ENCODE peak calls at places on chromosomes 1 and 21, in seven cellular contexts. J, V, R, A, W, U and T are unnamed samples.

GRCh38 chr1:86718786-86719185 is 14.4 kb downstream of the SH3GLB1 start:
- DNase-seq in J (no peak), V (no peak), R (no peak), A (no peak), W (no peak), U (no peak), T (no peak)

GRCh38 chr1:16281765-16282164 is 44.8 kb upstream of the CPLANE2 start:
- DNase-seq in J (no peak), V (no peak), R (no peak), A (no peak), W (no peak), U (no peak), T (no peak)

GRCh38 chr1:102919659-102920058 is 188.7 kb downstream of the COL11A1 start:
- DNase-seq in J (no peak), V (no peak), R (no peak), A (no peak), W (no peak), U (no peak), T (no peak)

GRCh38 chr1:47686731-47687617 is 249.1 kb downstream of the FOXD2 start:
- DNase-seq in J (no peak), V (no peak), R (no peak), A (no peak), W (no peak), U (no peak), T (no peak)

GRCh38 chr1:92994105-92994712 is 32.9 kb upstream of the DIPK1A start:
- DNase-seq in J (peak; percentile 90), V (peak; percentile 71), R (peak; percentile 72), A (peak; percentile 68), W (peak; percentile 59), U (peak; percentile 94), T (peak; percentile 96)

GRCh38 chr21:46438241-46438640 is 20.4 kb upstream of the DIP2A start:
- DNase-seq in J (no peak), V (no peak), R (no peak), A (no peak), W (no peak), U (no peak), T (no peak)

GRCh38 chr1:17427696-17428660 is 11.5 kb downstream of the RCC2 start:
- DNase-seq in J (no peak), V (no peak), R (no peak), A (no peak), W (no peak), U (no peak), T (no peak)

GRCh38 chr1:47684964-47685762 is 247.3 kb downstream of the FOXD2 start:
- DNase-seq in J (no peak), V (peak; percentile 80), R (no peak), A (no peak), W (no peak), U (no peak), T (no peak)

GRCh38 chr1:115564201-115564600 is 77.6 kb upstream of the VANGL1 start:
- DNase-seq in J (no peak), V (no peak), R (no peak), A (no peak), W (no peak), U (no peak), T (no peak)

GRCh38 chr1:161902146-161902545 is 121.5 kb downstream of the OLFML2B start:
- DNase-seq in J (no peak), V (no peak), R (no peak), A (no peak), W (no peak), U (no peak), T (no peak)

GRCh38 chr1:225915538-225915991 is 8.5 kb downstream of the PYCR2 start:
- DNase-seq in J (no peak), V (no peak), R (no peak), A (no peak), W (no peak), U (peak; percentile 44), T (no peak)

GRCh38 chr1:202951437-202951836 is 6.7 kb downstream of the ADIPOR1 start:
- DNase-seq in J (no peak), V (no peak), R (no peak), A (no peak), W (no peak), U (no peak), T (no peak)

GRCh38 chr1:237672748-237673147 is 218.0 kb downstream of the ZP4 start:
- DNase-seq in J (no peak), V (no peak), R (no peak), A (no peak), W (no peak), U (peak; percentile 30), T (peak; percentile 1)

GRCh38 chr21:31728191-31728590 is 3.7 kb downstream of the SCAF4 start:
- DNase-seq in J (no peak), V (no peak), R (no peak), A (no peak), W (no peak), U (no peak), T (no peak)

GRCh38 chr21:31729622-31730343 is 2.1 kb downstream of the SCAF4 start:
- DNase-seq in J (no peak), V (no peak), R (no peak), A (no peak), W (no peak), U (no peak), T (no peak)

GRCh38 chr21:31727181-31727580 is 4.7 kb downstream of the SCAF4 start:
- DNase-seq in J (no peak), V (no peak), R (no peak), A (no peak), W (no peak), U (no peak), T (no peak)

GRCh38 chr21:31730687-31731111 is 1.2 kb downstream of the SCAF4 start:
- DNase-seq in J (peak; percentile 65), V (no peak), R (peak; percentile 57), A (no peak), W (no peak), U (no peak), T (peak; percentile 19)

GRCh38 chr21:31728952-31729351 is 3.0 kb downstream of the SCAF4 start:
- DNase-seq in J (no peak), V (no peak), R (no peak), A (no peak), W (no peak), U (no peak), T (no peak)
- H3K4me1 ChIP-seq in J (peaks cover 46% of the 10 kb centered on the region), V (no peaks in the 10 kb centered on the region), R (peaks cover 13% of the 10 kb centered on the region), A (peaks cover 16% of the 10 kb centered on the region), W (peaks cover 18% of the 10 kb centered on the region), U (peaks cover 30% of the 10 kb centered on the region), T (peaks cover 49% of the 10 kb centered on the region)

GRCh38 chr1:9084883-9085282 is 15.4 kb upstream of the SLC2A5 start:
- DNase-seq in J (no peak), V (peak; percentile 89), R (no peak), A (no peak), W (no peak), U (no peak), T (no peak)

GRCh38 chr1:9087411-9087810 is 18.0 kb upstream of the SLC2A5 start:
- DNase-seq in J (no peak), V (no peak), R (no peak), A (no peak), W (no peak), U (no peak), T (no peak)

GRCh38 chr1:9086060-9086459 is 16.6 kb upstream of the SLC2A5 start:
- DNase-seq in J (no peak), V (no peak), R (no peak), A (no peak), W (no peak), U (no peak), T (no peak)

GRCh38 chr1:9085306-9085940 is 16.0 kb upstream of the SLC2A5 start:
- DNase-seq in J (no peak), V (no peak), R (no peak), A (no peak), W (no peak), U (no peak), T (peak; percentile 55)

DNA sequence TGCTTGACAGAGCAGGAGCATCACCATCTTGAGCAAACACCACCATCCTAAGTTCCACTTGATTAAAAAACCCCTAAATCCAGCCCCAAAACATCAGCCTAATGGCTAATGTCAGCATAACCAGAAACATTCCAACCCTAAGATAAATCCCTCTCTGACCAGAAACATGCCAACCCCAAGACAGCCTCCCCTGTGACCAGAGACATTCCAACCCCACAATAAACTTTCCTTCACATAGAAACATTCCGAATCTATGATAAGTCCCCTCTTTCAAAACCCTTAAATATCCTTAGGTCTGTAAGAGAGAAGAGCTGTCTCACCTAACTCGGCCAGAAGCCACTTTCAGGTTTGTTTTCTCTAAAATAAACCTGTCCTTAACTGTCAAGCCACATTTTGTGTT is 17.4 kb upstream of the SLC2A5 start:
- DNase-seq in J (no peak), V (no peak), R (no peak), A (no peak), W (no peak), U (no peak), T (no peak)
- H3K4me1 ChIP-seq in J (peaks cover under 1% of the 10 kb centered on the region), V (no peaks in the 10 kb centered on the region), R (no peaks in the 10 kb centered on the region), A (no peaks in the 10 kb centered on the region), W (peaks cover 18% of the 10 kb centered on the region), U (peaks cover 11% of the 10 kb centered on the region), T (peaks cover 43% of the 10 kb centered on the region)

GRCh38 chr21:44352253-44352860 is 1.1 kb upstream of the TRPM2 start:
- DNase-seq in J (no peak), V (no peak), R (no peak), A (no peak), W (peak; percentile 32), U (no peak), T (no peak)

GRCh38 chr21:44349847-44350772 is 3.3 kb upstream of the TRPM2 start:
- DNase-seq in J (no peak), V (no peak), R (no peak), A (no peak), W (no peak), U (no peak), T (no peak)

GRCh38 chr21:44349416-44349846 is 4.0 kb upstream of the TRPM2 start:
- DNase-seq in J (no peak), V (no peak), R (no peak), A (no peak), W (no peak), U (no peak), T (no peak)

GRCh38 chr21:44351535-44352252 is 1.7 kb upstream of the TRPM2 start:
- DNase-seq in J (no peak), V (no peak), R (no peak), A (no peak), W (no peak), U (no peak), T (no peak)

DNA sequence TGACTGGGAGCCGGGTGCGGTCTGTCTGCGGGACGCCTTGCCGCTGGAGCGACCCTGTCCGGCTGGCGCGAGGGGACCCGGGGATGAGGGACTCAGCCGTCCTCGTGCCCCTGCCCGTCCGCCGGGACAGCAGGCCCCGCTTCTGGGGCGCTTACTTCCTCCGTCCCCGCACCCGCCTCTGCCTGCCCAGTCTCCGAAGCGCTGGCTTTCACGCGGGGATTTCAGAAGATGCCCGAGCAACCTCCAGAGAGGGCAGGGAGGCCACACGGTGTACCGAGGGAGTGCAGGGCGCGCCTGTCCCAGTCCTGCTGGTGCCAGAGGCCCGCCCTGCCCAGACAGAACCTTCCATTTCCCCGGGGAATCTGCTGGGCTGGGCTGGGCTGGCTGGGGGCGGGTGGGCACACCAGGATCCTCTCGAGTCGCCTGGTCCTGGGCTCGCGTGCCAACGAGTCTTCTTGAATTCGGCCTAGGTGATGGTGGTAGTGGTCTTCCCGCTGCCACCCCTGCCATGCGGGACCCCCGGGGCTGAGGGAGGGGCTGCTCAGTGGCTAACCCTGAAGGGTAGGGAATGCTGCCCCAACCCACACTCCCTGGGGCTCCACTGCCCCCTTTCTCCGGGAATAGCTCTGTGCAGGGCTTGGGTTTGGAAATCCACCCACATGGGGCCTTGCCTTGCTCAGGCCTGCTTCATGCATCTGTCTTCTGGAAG is 2.5 kb upstream of the TRPM2 start:
- DNase-seq in J (no peak), V (no peak), R (no peak), A (no peak), W (no peak), U (no peak), T (no peak)
- H3K4me1 ChIP-seq in J (no peaks in the 10 kb centered on the region), V (no peaks in the 10 kb centered on the region), R (no peaks in the 10 kb centered on the region), A (no peaks in the 10 kb centered on the region), W (no peaks in the 10 kb centered on the region), U (no peaks in the 10 kb centered on the region), T (peaks cover 34% of the 10 kb centered on the region)

GRCh38 chr1:9374748-9375345 is 82.2 kb downstream of the SPSB1 start:
- DNase-seq in J (no peak), V (no peak), R (no peak), A (no peak), W (no peak), U (no peak), T (no peak)
- H3K4me1 ChIP-seq in J (no peaks in the 10 kb centered on the region), V (peaks cover 8% of the 10 kb centered on the region), R (no peaks in the 10 kb centered on the region), A (peaks cover 53% of the 10 kb centered on the region), W (no peaks in the 10 kb centered on the region), U (peaks cover 46% of the 10 kb centered on the region), T (peaks cover 10% of the 10 kb centered on the region)